ENCODE peak calls at places on chromosome 1, in six cellular contexts. One of them, this sample, is unnamed.

GRCh38 chr1:59107516-59107915 is 189.4 kb upstream of the FGGY start:
- DNase-seq in IMR-90: no peak
- DNase-seq in trophoblast cell: peak
- DNase-seq in H1: no peak
- DNase-seq in neuronal stem cell: no peak
- DNase-seq in mesendoderm: no peak
- DNase-seq in this sample: no peak

GRCh38 chr1:18110598-18110939 is 3.0 kb downstream of the IGSF21 start:
- DNase-seq in neuronal stem cell: no peak
- DNase-seq in mesendoderm: no peak
- DNase-seq in trophoblast cell: no peak
- DNase-seq in H1: no peak
- DNase-seq in IMR-90: no peak
- DNase-seq in this sample: no peak

GRCh38 chr1:37020653-37021277 is 13.6 kb downstream of the GRIK3 start:
- DNase-seq in mesendoderm: peak
- DNase-seq in neuronal stem cell: peak
- DNase-seq in trophoblast cell: no peak
- DNase-seq in H1: peak
- DNase-seq in IMR-90: no peak
- DNase-seq in this sample: no peak

GRCh38 chr1:186708578-186709203 is 28.5 kb upstream of the PTGS2 start:
- DNase-seq in mesendoderm: no peak
- DNase-seq in neuronal stem cell: no peak
- DNase-seq in H1: no peak
- DNase-seq in IMR-90: peak
- DNase-seq in trophoblast cell: peak
- DNase-seq in this sample: peak

GRCh38 chr1:207848234-207848633 is 62.7 kb downstream of the CD34 start:
- DNase-seq in H1: no peak
- DNase-seq in neuronal stem cell: no peak
- DNase-seq in IMR-90: peak
- DNase-seq in trophoblast cell: peak
- DNase-seq in mesendoderm: no peak
- DNase-seq in this sample: peak

GRCh38 chr1:47506053-47506452 is 68.2 kb downstream of the FOXD2 start:
- DNase-seq in IMR-90: no peak
- DNase-seq in H1: no peak
- DNase-seq in trophoblast cell: no peak
- DNase-seq in neuronal stem cell: no peak
- DNase-seq in mesendoderm: no peak
- DNase-seq in this sample: no peak

GRCh38 chr1:57707631-57708030 is 283.8 kb upstream of the DAB1 start:
- DNase-seq in trophoblast cell: no peak
- DNase-seq in IMR-90: no peak
- DNase-seq in mesendoderm: no peak
- DNase-seq in H1: no peak
- DNase-seq in neuronal stem cell: no peak
- DNase-seq in this sample: no peak

GRCh38 chr1:81670286-81670685 is 130.4 kb upstream of the ADGRL2 start:
- DNase-seq in trophoblast cell: no peak
- DNase-seq in mesendoderm: no peak
- DNase-seq in IMR-90: peak
- DNase-seq in H1: no peak
- DNase-seq in neuronal stem cell: no peak
- DNase-seq in this sample: peak

GRCh38 chr1:153962088-153963029 is 978 bp downstream of the SLC39A1 start:
- DNase-seq in mesendoderm: peak
- DNase-seq in trophoblast cell: peak
- DNase-seq in H1: no peak
- DNase-seq in IMR-90: peak
- DNase-seq in neuronal stem cell: no peak
- DNase-seq in this sample: peak

GRCh38 chr1:110697606-110698005 is 22.9 kb upstream of the KCNA3 start:
- DNase-seq in H1: no peak
- DNase-seq in mesendoderm: no peak
- DNase-seq in trophoblast cell: peak
- DNase-seq in IMR-90: no peak
- DNase-seq in neuronal stem cell: no peak
- DNase-seq in this sample: no peak

GRCh38 chr1:59354754-59355337 is 58.0 kb downstream of the FGGY start:
- DNase-seq in IMR-90: no peak
- DNase-seq in trophoblast cell: no peak
- DNase-seq in neuronal stem cell: no peak
- DNase-seq in mesendoderm: peak
- DNase-seq in H1: no peak
- DNase-seq in this sample: no peak

GRCh38 chr1:167093863-167094516 is at the start of gene STYXL2:
- DNase-seq in IMR-90: no peak
- DNase-seq in H1: no peak
- DNase-seq in trophoblast cell: no peak
- DNase-seq in neuronal stem cell: no peak
- DNase-seq in mesendoderm: peak
- DNase-seq in this sample: no peak
- H3K4me3 ChIP-seq in IMR-90: no peak
- H3K4me3 ChIP-seq in H1: no peak
- H3K4me3 ChIP-seq in trophoblast cell: no peak
- H3K4me3 ChIP-seq in neuronal stem cell: no peak
- H3K4me3 ChIP-seq in mesendoderm: no peak
- H3K4me3 ChIP-seq in this sample: no peak

GRCh38 chr1:219261454-219261853 is 87.8 kb downstream of the LYPLAL1 start:
- DNase-seq in trophoblast cell: no peak
- DNase-seq in IMR-90: no peak
- DNase-seq in mesendoderm: no peak
- DNase-seq in H1: no peak
- DNase-seq in neuronal stem cell: no peak
- DNase-seq in this sample: no peak

DNA sequence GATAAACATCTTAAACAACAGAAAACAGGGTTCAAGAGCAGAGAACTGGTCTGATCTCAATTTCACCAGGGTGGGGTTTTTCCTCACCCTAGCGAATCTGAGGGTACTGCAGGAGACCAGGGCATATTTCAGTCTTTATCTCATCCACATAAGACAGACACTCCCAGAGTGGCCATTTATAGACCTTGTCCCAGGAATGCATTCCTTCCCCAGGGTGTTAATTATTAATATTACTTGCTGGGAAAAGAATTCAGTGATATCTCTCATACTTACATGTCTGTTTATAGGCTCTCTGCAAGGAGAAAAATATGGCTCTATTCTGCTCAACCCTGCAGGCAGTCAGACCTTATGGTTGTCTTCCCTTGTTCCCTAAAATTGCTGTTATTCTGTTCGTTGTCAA is 84.1 kb downstream of the LYPLAL1 start:
- DNase-seq in H1: no peak
- DNase-seq in trophoblast cell: no peak
- DNase-seq in mesendoderm: no peak
- DNase-seq in IMR-90: no peak
- DNase-seq in neuronal stem cell: no peak
- DNase-seq in this sample: no peak
- H2AK5ac ChIP-seq in H1: no peak
- H2AK5ac ChIP-seq in trophoblast cell: no peak
- H2AK5ac ChIP-seq in mesendoderm: no peak
- H2AK5ac ChIP-seq in IMR-90: no peak
- H2AK5ac ChIP-seq in neuronal stem cell: no peak
- H2AK5ac ChIP-seq in this sample: no peak

GRCh38 chr1:94538243-94538827 is 3.2 kb downstream of the F3 start:
- DNase-seq in H1: no peak
- DNase-seq in trophoblast cell: peak
- DNase-seq in IMR-90: no peak
- DNase-seq in neuronal stem cell: no peak
- DNase-seq in mesendoderm: peak
- DNase-seq in this sample: peak
- H3K4me3 ChIP-seq in H1: no peak
- H3K4me3 ChIP-seq in trophoblast cell: no peak
- H3K4me3 ChIP-seq in IMR-90: peak
- H3K4me3 ChIP-seq in neuronal stem cell: peak
- H3K4me3 ChIP-seq in mesendoderm: no peak
- H3K4me3 ChIP-seq in this sample: peak

GRCh38 chr1:156121441-156121840 is 6.9 kb downstream of the LMNA start:
- DNase-seq in trophoblast cell: no peak
- DNase-seq in IMR-90: no peak
- DNase-seq in neuronal stem cell: no peak
- DNase-seq in mesendoderm: no peak
- DNase-seq in H1: no peak
- DNase-seq in this sample: peak
- H2AK5ac ChIP-seq in trophoblast cell: peak
- H2AK5ac ChIP-seq in IMR-90: peak
- H2AK5ac ChIP-seq in neuronal stem cell: no peak
- H2AK5ac ChIP-seq in mesendoderm: no peak
- H2AK5ac ChIP-seq in H1: no peak
- H2AK5ac ChIP-seq in this sample: peak

GRCh38 chr1:195785830-195786229 is 822.4 kb downstream of the KCNT2 start:
- DNase-seq in H1: no peak
- DNase-seq in neuronal stem cell: no peak
- DNase-seq in IMR-90: no peak
- DNase-seq in trophoblast cell: no peak
- DNase-seq in mesendoderm: no peak
- DNase-seq in this sample: no peak

GRCh38 chr1:195794225-195794624 is 814.0 kb downstream of the KCNT2 start:
- DNase-seq in mesendoderm: peak
- DNase-seq in trophoblast cell: no peak
- DNase-seq in H1: no peak
- DNase-seq in neuronal stem cell: no peak
- DNase-seq in IMR-90: no peak
- DNase-seq in this sample: no peak

GRCh38 chr1:195791796-195792195 is 816.4 kb downstream of the KCNT2 start:
- DNase-seq in mesendoderm: no peak
- DNase-seq in IMR-90: no peak
- DNase-seq in neuronal stem cell: no peak
- DNase-seq in trophoblast cell: peak
- DNase-seq in H1: no peak
- DNase-seq in this sample: no peak

DNA sequence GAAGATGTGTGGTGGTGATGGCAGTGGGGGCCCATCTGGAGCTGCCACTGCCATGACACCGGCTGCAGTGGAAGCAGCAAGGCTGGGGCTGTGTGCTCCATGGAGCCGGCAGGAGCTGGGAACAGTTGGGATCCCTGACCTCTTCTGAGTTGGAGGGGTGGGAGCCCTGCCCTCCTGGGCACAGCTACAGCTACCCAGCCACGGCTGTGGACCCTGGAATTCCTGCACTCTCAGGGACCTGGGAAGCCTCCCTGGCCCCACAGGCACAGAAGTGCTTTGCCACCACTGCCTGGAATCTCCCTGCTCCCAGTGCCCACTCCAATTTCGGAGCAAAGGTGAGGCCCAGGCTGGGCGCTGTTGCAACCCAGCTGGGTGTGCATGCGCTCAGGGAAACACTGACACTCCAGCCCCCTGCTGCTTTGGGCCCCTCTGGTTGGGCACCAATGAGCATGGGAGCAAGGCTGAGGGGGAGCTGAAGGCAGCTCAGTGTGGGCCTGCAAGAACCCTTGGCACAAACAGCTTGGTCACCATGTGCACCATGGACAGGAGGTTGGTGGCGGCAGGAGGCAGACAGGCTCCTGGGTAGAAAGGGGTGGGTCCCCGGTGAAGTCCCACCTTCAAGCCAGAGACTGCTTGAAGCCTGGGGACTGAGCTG is 817.6 kb downstream of the KCNT2 start:
- DNase-seq in H1: no peak
- DNase-seq in trophoblast cell: no peak
- DNase-seq in mesendoderm: no peak
- DNase-seq in IMR-90: no peak
- DNase-seq in neuronal stem cell: no peak
- DNase-seq in this sample: no peak
- H3K4me3 ChIP-seq in H1: no peak
- H3K4me3 ChIP-seq in trophoblast cell: no peak
- H3K4me3 ChIP-seq in mesendoderm: no peak
- H3K4me3 ChIP-seq in IMR-90: no peak
- H3K4me3 ChIP-seq in neuronal stem cell: no peak
- H3K4me3 ChIP-seq in this sample: no peak

DNA sequence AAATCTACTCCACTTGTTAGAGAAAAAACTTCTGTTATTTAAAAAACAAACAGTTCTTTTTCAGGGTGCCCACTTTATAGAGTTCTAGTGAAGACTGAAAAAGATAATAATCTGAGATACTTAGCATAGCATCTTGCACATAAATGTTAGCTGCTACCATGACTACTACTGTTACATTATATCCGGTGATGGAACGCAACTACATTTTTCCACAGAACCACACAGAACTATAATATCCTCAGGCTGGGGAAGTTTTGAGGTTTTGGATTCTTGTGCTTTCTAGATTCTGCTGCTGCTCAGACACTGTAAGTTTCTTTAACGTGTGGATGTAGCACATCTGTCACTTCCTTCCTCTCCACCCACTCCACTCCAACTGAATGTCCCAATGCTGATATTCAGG is 110.3 kb downstream of the PTPN14 start:
- DNase-seq in H1: no peak
- DNase-seq in mesendoderm: no peak
- DNase-seq in IMR-90: peak
- DNase-seq in trophoblast cell: peak
- DNase-seq in neuronal stem cell: no peak
- DNase-seq in this sample: peak
- H2AK5ac ChIP-seq in H1: no peak
- H2AK5ac ChIP-seq in mesendoderm: no peak
- H2AK5ac ChIP-seq in IMR-90: no peak
- H2AK5ac ChIP-seq in trophoblast cell: no peak
- H2AK5ac ChIP-seq in neuronal stem cell: no peak
- H2AK5ac ChIP-seq in this sample: peak